ENCODE peak calls at places on chromosomes 12 and 14, in seven cellular contexts. M is DND-41, U is neural progenitor cell, L is SK-N-SH, K is GM23248, X is PC-3, Z is IMR-90. R is an unnamed sample.

GRCh38 chr12:49838973-49839633 is 3.8 kb downstream of the BCDIN3D start:
- DNase-seq in L (peak; percentile 65), Z (peak; percentile 35), X (peak; percentile 60), K (peak; percentile 66), U (peak; percentile 60), M (peak; percentile 65), R (peak; percentile 85)

GRCh38 chr12:46499901-46500300 is 127.3 kb upstream of the SLC38A2 start:
- DNase-seq in U (no peak), M (no peak), K (no peak), Z (no peak), L (no peak), X (no peak), R (no peak)

GRCh38 chr12:107329569-107330324 is 236.4 kb upstream of the CRY1 start:
- DNase-seq in L (no peak), Z (peak; percentile 43), K (peak; percentile 68), M (no peak), U (no peak), X (peak; percentile 53), R (no peak)

GRCh38 chr12:32846053-32846452 is 50.5 kb downstream of the PKP2 start:
- DNase-seq in U (no peak), M (no peak), Z (no peak), L (no peak), K (no peak), X (no peak), R (no peak)

GRCh38 chr14:61347771-61348443 is 26.5 kb downstream of the PRKCH start:
- DNase-seq in L (no peak), Z (no peak), U (no peak), M (no peak), K (no peak), X (no peak), R (no peak)

GRCh38 chr14:97995038-97995437 is 1197.9 kb downstream of the VRK1 start:
- DNase-seq in M (no peak), U (no peak), X (no peak), L (no peak), K (no peak), Z (no peak), R (no peak)

GRCh38 chr12:42325326-42325775 is 543 bp downstream of the ZCRB1 start:
- DNase-seq in U (no peak), Z (peak; percentile 2), X (no peak), L (no peak), K (no peak), M (no peak), R (no peak)

GRCh38 chr14:102187044-102187443 is 47.3 kb downstream of the WDR20 start:
- DNase-seq in Z (peak; percentile 87), M (no peak), X (peak; percentile 65), K (peak; percentile 91), U (no peak), L (no peak), R (no peak)

GRCh38 chr14:84482256-84483071 is 1047.5 kb upstream of the FLRT2 start:
- DNase-seq in M (no peak), L (no peak), U (peak; percentile 53), Z (peak; percentile 75), X (peak; percentile 58), K (peak; percentile 38), R (no peak)

GRCh38 chr14:59483360-59483759 is 848 bp downstream of the L3HYPDH start:
- DNase-seq in K (peak; percentile 77), M (no peak), X (peak; percentile 86), Z (peak; percentile 84), U (no peak), L (no peak), R (no peak)

GRCh38 chr12:132491761-132492378 is 1.9 kb downstream of the FBRSL1 start:
- DNase-seq in U (no peak), M (no peak), Z (no peak), L (no peak), X (peak; percentile 29), K (no peak), R (no peak)

GRCh38 chr12:24853094-24853493 is 95.8 kb downstream of the BCAT1 start:
- DNase-seq in X (no peak), L (no peak), K (no peak), M (no peak), U (no peak), Z (no peak), R (no peak)

GRCh38 chr14:21205678-21206581 is 50.1 kb upstream of the OR5AU1 start:
- DNase-seq in U (no peak), Z (no peak), M (no peak), L (no peak), K (no peak), X (no peak), R (peak; percentile 52)

GRCh38 chr14:103880986-103881926 is 33.9 kb upstream of the PPP1R13B start:
- DNase-seq in Z (no peak), U (no peak), L (peak; percentile 63), M (no peak), K (no peak), X (no peak), R (no peak)

GRCh38 chr14:31678421-31679249 is 117.4 kb downstream of the NUBPL start:
- DNase-seq in M (no peak), Z (no peak), K (no peak), U (no peak), X (no peak), L (no peak), R (no peak)

GRCh38 chr12:124428136-124428791 is 133.4 kb downstream of the RFLNA start:
- DNase-seq in X (no peak), L (peak; percentile 91), Z (peak; percentile 86), K (peak; percentile 96), U (no peak), M (no peak), R (no peak)

GRCh38 chr12:9999016-9999415 is at the start of gene CLEC1B:
- DNase-seq in Z (no peak), M (no peak), K (no peak), L (no peak), X (no peak), U (no peak), R (no peak)

GRCh38 chr14:104139460-104140212 is 1.2 kb downstream of the KIF26A start:
- DNase-seq in L (no peak), U (peak; percentile 92), M (no peak), X (no peak), K (no peak), Z (no peak), R (no peak)

GRCh38 chr14:72525087-72525909 is 368.6 kb downstream of the DPF3 start:
- DNase-seq in L (no peak), Z (no peak), X (no peak), K (peak; percentile 61), M (no peak), U (no peak), R (no peak)

GRCh38 chr14:70009961-70010360 is 130.7 kb downstream of the SMOC1 start:
- DNase-seq in K (no peak), Z (no peak), U (no peak), M (no peak), X (no peak), L (peak; percentile 25), R (no peak)

GRCh38 chr14:93246534-93246933 is 39.5 kb downstream of the UBR7 start:
- DNase-seq in U (no peak), X (peak; percentile 74), L (no peak), M (no peak), K (peak; percentile 32), Z (no peak), R (no peak)

GRCh38 chr14:93245764-93246420 is 38.8 kb downstream of the UBR7 start:
- DNase-seq in L (no peak), K (peak; percentile 35), U (no peak), X (no peak), M (no peak), Z (peak; percentile 34), R (no peak)

GRCh38 chr14:93234798-93235197 is 27.7 kb downstream of the UBR7 start:
- DNase-seq in K (peak; percentile 96), M (no peak), X (peak; percentile 94), Z (peak; percentile 85), U (peak; percentile 13), L (no peak), R (no peak)

GRCh38 chr14:93239869-93240677 is 33.0 kb downstream of the UBR7 start:
- DNase-seq in X (peak; percentile 95), M (no peak), Z (peak; percentile 89), K (peak; percentile 74), U (no peak), L (no peak), R (no peak)

GRCh38 chr14:93240678-93241000 is 33.6 kb downstream of the UBR7 start:
- DNase-seq in L (no peak), M (no peak), K (no peak), X (no peak), Z (no peak), U (no peak), R (no peak)
- H3K4me2 ChIP-seq in L (no peak overlapping the region), M (no peak overlapping the region), K (peak overlapping the region; percentile 62), X (peak overlapping the region; percentile 83), Z (peak overlapping the region; percentile 78), U (no peak overlapping the region), R (no peak overlapping the region)

GRCh38 chr12:72790273-72790672 is 518.1 kb downstream of the TRHDE start:
- DNase-seq in Z (no peak), X (peak; percentile 89), U (no peak), M (no peak), L (no peak), K (peak; percentile 3), R (no peak)
- H3K9ac ChIP-seq in Z (no peak overlapping the region), X (no peak overlapping the region), U (no peak overlapping the region), M (no peak overlapping the region), L (no peak overlapping the region), K (no peak overlapping the region), R (no peak overlapping the region)

DNA sequence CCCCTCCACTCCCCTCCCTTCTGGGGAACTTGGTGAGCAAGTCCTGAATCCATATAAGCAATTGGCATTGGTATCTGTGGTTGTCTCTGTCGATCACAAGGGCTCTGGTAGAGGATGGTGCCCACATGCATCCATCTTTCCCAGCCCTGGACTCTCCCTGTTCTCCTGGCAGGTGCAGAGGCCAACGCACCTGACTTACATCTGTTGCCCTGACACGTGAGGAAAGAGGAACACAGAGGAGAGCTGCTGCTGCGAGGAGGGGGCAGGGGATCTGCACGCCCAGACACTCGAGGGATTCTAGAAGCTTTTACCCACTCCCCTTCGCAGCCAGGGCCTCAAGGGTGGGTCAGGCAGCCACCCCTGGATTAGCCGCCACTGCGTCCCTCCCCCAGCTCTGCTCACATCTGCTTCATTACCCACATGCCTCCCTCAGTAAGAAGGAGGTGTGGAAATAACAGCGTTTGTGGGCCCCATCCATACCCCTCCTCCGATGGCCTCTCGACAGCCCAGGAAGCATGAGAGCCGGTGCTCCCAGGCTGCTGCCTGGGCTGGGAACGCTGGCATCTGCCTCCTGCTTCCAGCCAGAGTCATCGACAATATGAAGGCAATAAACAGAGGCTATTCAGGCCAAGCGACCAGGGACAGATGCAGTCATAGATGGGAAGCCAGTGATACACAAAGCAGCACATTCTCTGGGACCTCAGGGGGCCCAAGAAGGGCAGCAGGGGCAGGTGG is 56.5 kb downstream of the KDM2B start:
- DNase-seq in U (peak; percentile 38), K (no peak), X (no peak), L (no peak), M (no peak), Z (no peak), R (peak; percentile 86)
- H3K4me2 ChIP-seq in U (peak overlapping the region; percentile 54), K (no peak overlapping the region), X (no peak overlapping the region), L (no peak overlapping the region), M (no peak overlapping the region), Z (no peak overlapping the region), R (peak overlapping the region; percentile 63)

DNA sequence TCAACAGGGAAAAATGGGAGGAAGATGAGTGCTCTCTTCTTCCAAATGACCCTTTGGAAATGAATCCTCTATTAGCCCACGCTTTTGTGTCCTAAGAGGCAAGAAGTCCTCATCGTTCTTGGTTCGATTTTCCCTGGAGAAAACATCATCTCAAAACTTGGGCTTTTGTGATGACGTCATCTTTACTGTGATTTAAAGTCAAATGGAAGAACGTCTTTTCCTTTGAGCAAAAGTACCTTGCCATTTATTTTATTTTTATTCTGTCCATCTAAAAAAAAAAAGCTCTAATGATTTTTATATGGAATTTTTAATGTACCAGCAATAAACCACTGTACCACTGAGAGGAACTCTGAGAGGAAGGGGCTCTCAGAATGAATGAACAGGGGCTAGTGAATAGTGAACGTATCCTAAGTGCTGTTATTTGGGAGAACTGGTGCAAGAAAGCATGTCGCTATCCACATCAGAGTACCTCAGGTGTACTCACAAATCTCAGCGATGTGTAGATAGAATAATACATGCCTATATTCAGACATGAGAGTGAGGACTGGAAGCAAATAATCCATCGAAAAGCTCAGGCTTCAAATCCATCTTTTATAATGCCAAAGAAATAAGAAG is 124.8 kb downstream of the HMGA2 start:
- DNase-seq in M (no peak), Z (no peak), U (no peak), L (no peak), X (no peak), K (no peak), R (no peak)
- H3K9ac ChIP-seq in M (no peak overlapping the region), Z (no peak overlapping the region), U (no peak overlapping the region), L (peak overlapping the region; percentile 16), X (peak overlapping the region; percentile 82), K (no peak overlapping the region), R (no peak overlapping the region)